ENCODE peak calls at places on chromosomes 6 and 20, in four cellular contexts. F, K, P and M are unnamed samples. For H3K9me3, the result is how much of the 10 kb centered on the place peaks cover.

GRCh38 chr20:15236812-15237211 is 899.4 kb upstream of the FLRT3 start:
- DNase-seq in F (no peak), K (no peak), P (peak), M (no peak)

GRCh38 chr6:116047173-116047933 is 13.3 kb downstream of the FRK start:
- DNase-seq in K (no peak), P (no peak), F (no peak), M (no peak)

GRCh38 chr20:55264825-55265224 is 740.5 kb downstream of the CBLN4 start:
- DNase-seq in K (no peak), F (no peak), P (no peak), M (no peak)

GRCh38 chr6:111711989-111712388 is 106.3 kb upstream of the TRAF3IP2 start:
- DNase-seq in F (no peak), P (no peak), K (no peak), M (no peak)

GRCh38 chr20:4220352-4220751 is 205.0 kb upstream of the RNF24 start:
- DNase-seq in F (no peak), K (no peak), P (no peak), M (no peak)

GRCh38 chr6:124947821-124948451 is 14.3 kb upstream of the RNF217 start:
- DNase-seq in P (no peak), F (no peak), K (no peak), M (no peak)

GRCh38 chr6:149925253-149925973 is 2.5 kb upstream of the RAET1G start:
- DNase-seq in K (no peak), F (peak), P (peak), M (no peak)

GRCh38 chr6:36109092-36109491 is 21.2 kb upstream of the MAPK13 start:
- DNase-seq in P (no peak), F (no peak), K (no peak), M (no peak)

GRCh38 chr6:111586554-111586953 is 19.1 kb downstream of the TRAF3IP2 start:
- DNase-seq in K (no peak), F (no peak), P (no peak), M (no peak)

GRCh38 chr6:41894366-41895299 is 542 bp downstream of the USP49 start:
- DNase-seq in P (no peak), K (no peak), F (no peak), M (no peak)

GRCh38 chr20:25030007-25030648 is 27.8 kb downstream of the ACSS1 start:
- DNase-seq in K (no peak), F (no peak), P (no peak), M (no peak)

GRCh38 chr20:21323640-21324039 is 20.5 kb downstream of the XRN2 start:
- DNase-seq in P (no peak), F (no peak), K (no peak), M (no peak)

DNA sequence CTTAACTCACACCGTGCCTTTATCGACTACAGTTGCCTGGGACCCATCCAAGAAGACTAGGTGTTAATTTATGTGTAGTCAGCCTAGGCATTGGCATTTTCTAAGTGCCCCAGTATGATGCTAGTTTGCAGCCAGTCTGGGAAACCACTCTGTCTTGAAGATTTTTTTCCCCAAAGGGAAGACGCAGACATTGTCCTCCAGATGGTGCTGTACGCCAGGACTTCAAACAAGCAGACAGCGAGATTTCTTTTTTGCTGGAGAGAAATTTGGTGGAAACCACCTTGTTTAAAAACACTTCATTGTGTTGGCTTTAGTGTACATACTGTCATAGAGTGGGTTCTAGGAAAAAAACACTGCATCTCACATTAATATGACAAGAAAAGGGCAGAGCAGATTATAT is 30.0 kb downstream of the ALDH5A1 start:
- DNase-seq in K (no peak), F (no peak), P (no peak), M (no peak)
- TF ChIP-seq CTCF in K (no peak), F (no peak), P (peak), M (peak)

GRCh38 chr20:17625246-17626051 is 55.6 kb downstream of the DSTN start:
- DNase-seq in K (peak), F (no peak), P (no peak), M (peak)

GRCh38 chr20:17628101-17628841 is 53.8 kb downstream of the RRBP1 start:
- DNase-seq in F (no peak), K (peak), P (no peak), M (peak)

GRCh38 chr20:17624551-17625245 is 54.8 kb downstream of the DSTN start:
- DNase-seq in P (no peak), K (peak), F (no peak), M (peak)

GRCh38 chr20:17627101-17627950 is 54.7 kb downstream of the RRBP1 start:
- DNase-seq in F (no peak), P (no peak), K (peak), M (peak)

GRCh38 chr20:17626217-17627007 is 55.6 kb downstream of the RRBP1 start:
- DNase-seq in F (peak), P (no peak), K (peak), M (peak)
- H3K27ac ChIP-seq in F (peak), P (no peak), K (no peak), M (peak)

DNA sequence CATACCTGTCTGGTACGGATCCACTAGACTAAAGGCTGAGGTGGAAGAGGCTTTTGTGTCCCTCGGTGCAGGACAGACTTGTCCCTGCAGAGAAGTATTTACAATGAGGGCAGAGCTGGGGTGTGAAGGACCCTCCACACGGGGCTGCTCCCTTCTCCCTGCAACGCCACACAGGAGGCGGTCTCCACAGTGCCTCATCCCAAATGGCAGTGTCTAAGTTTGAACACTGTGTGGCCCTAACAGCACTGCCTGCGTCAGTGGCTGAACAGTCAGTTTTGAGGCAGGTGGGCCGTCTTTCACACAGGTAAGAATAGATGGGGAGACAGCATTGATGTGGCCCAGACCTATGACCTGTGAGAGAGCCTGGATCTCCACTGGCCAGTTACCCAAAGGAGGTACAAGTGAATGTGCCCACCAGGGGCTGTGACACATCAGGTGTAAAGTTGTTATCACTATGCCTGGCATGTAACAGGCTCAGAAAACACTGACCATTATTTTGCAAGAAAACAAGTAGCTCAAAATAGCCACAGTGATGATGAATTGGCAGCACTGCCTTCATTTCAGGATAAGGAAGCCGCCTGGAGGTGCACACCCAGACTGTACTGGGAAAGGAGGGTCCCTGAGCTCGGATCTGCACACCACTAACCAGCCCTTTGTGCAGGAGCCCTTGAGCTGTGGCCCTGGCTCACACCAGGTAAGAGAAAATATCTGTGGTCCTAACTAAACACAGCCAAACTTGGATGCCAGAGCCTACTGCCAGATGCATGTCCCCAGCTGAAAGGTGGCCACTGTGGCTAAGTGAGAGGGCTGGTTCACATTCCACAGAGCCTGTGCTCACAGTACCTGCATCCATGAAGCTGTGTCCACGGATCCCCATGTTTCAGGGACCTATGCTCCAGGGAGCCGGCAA is 246.7 kb downstream of the DLL1 start:
- DNase-seq in F (no peak), K (peak), P (no peak), M (no peak)
- H3K9me3 ChIP-seq in F (under half), K (under half), P (under half), M (under half)

DNA sequence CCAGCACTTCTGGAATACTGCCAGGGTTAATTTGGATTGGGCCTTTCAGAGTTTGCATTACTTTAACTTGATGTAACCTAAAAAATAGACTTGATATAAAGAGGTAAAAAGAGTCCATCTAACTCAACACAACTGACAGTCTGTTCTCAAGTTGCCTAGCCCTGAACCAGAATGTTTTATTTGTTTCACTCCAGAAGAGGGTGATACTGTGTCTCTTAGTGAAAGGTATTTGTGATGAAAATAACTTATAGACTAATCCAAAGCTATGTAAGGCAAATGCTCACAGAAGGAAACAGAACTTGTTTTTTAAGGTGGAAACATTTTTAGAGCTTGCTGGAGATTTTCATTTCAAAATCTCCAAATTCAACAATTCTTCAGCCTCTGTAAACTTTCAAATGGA is 469.1 kb upstream of the RUNX2 start:
- DNase-seq in F (no peak), K (no peak), P (no peak), M (no peak)
- TF ChIP-seq CTCF in F (no peak), K (no peak), P (no peak), M (no peak)

DNA sequence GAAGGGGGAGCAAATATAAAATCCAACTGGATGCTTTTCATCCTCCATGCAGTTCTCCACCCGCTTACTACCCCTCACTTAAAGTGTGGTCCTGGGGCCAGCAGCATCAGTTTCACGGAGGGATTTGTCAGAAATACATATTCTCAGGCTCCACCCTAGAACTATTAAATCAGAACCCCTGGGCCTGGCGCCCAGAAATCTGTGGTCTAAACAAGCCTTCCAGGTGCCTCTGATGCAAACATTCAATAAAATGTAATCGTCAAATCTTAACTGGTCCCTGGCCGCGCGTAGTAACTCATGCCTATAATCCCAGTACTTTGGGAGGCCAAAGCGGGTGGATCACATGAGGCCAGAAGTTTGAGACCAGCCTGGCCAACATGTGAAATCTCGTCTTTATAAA is 47.7 kb downstream of the ATXN1 start:
- DNase-seq in K (no peak), F (no peak), P (no peak), M (no peak)
- H3K27ac ChIP-seq in K (peak), F (peak), P (peak), M (peak)

DNA sequence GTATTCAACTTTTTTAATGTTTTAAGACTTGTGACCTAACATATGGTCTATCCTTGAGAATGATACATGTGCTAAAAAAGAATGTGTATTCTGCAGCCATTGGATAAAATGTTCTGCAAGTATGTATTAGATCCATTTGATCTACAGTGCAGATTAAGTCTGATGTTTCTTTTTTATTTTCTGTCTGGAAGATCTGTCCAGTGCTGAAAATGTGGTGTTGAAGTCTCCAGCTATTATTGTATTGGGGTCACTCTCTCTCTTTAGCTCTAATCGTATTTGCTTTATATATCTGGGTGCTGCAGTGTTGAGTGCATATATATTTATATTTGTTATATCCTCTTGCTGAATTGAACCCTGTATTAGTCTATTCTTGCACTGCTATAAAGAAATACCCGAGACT is 44.2 kb upstream of the TRIM39 start:
- DNase-seq in K (no peak), F (no peak), P (no peak), M (no peak)
- H3K9me3 ChIP-seq in K (under half), F (half or more), P (under half), M (half or more)